ENCODE peak calls at places on chromosomes 12 and 14, in eight cellular contexts. B, L, P, X, M, I, S and V are unnamed samples.

GRCh38 chr12:120235369-120236123 is 30.0 kb downstream of the PXN start:
- DNase-seq in B (peak), L (no peak), P (no peak), X (no peak), M (no peak), I (no peak), S (no peak), V (no peak)

GRCh38 chr14:35331605-35332516 is 39.7 kb downstream of the PSMA6 start:
- DNase-seq in B (peak), L (no peak), P (peak), X (no peak), M (no peak), I (no peak), S (no peak), V (no peak)

GRCh38 chr12:109088818-109089217 is 4.5 kb downstream of the ALKBH2 start:
- DNase-seq in B (no peak), L (no peak), P (peak), X (no peak), M (no peak), I (no peak), S (no peak), V (no peak)

GRCh38 chr14:54702014-54702491 is 135.1 kb downstream of the SAMD4A start:
- DNase-seq in B (no peak), L (no peak), P (no peak), X (no peak), M (no peak), I (no peak), S (no peak), V (no peak)

GRCh38 chr14:73610692-73611091 is 1.6 kb upstream of the ACOT6 start:
- DNase-seq in B (peak), L (no peak), P (peak), X (no peak), M (no peak), I (no peak), S (no peak), V (no peak)

GRCh38 chr14:62189698-62190097 is 427.5 kb downstream of the SNAPC1 start:
- DNase-seq in B (no peak), L (no peak), P (peak), X (no peak), M (no peak), I (no peak), S (no peak), V (no peak)

GRCh38 chr14:101033446-101034165 is 130.1 kb upstream of the RTL1 start:
- DNase-seq in B (no peak), L (no peak), P (no peak), X (no peak), M (no peak), I (no peak), S (no peak), V (no peak)

GRCh38 chr12:120091371-120092090 is 25.0 kb downstream of the RAB35 start:
- DNase-seq in B (no peak), L (no peak), P (no peak), X (no peak), M (peak), I (no peak), S (no peak), V (no peak)

GRCh38 chr12:93453633-93454032 is 11.9 kb upstream of the UBE2N start:
- DNase-seq in B (no peak), L (no peak), P (peak), X (no peak), M (no peak), I (no peak), S (no peak), V (no peak)

GRCh38 chr12:19744760-19745218 is 305.5 kb downstream of the AEBP2 start:
- DNase-seq in B (no peak), L (no peak), P (peak), X (no peak), M (no peak), I (peak), S (no peak), V (no peak)

GRCh38 chr12:80353254-80353653 is 90.8 kb upstream of the PTPRQ start:
- DNase-seq in B (no peak), L (no peak), P (peak), X (no peak), M (no peak), I (no peak), S (no peak), V (no peak)

GRCh38 chr12:111035578-111036301 is 115.4 kb upstream of the MYL2 start:
- DNase-seq in B (peak), L (no peak), P (no peak), X (no peak), M (no peak), I (no peak), S (no peak), V (no peak)

GRCh38 chr12:123389560-123390351 is 5.8 kb downstream of the KMT5A start:
- DNase-seq in B (peak), L (no peak), P (no peak), X (no peak), M (peak), I (no peak), S (no peak), V (no peak)

GRCh38 chr12:107801150-107801549 is 26.6 kb downstream of the ASCL4 start:
- DNase-seq in B (no peak), L (no peak), P (peak), X (no peak), M (no peak), I (no peak), S (no peak), V (no peak)

GRCh38 chr14:54682578-54682977 is 115.7 kb downstream of the SAMD4A start:
- DNase-seq in B (no peak), L (no peak), P (no peak), X (no peak), M (no peak), I (no peak), S (no peak), V (no peak)

GRCh38 chr12:65492997-65493892 is 214.8 kb downstream of the MSRB3 start:
- DNase-seq in B (no peak), L (no peak), P (no peak), X (no peak), M (no peak), I (no peak), S (no peak), V (no peak)

GRCh38 chr12:122917508-122918227 is 21.7 kb upstream of the VPS37B start:
- DNase-seq in B (no peak), L (no peak), P (peak), X (no peak), M (peak), I (no peak), S (no peak), V (no peak)

GRCh38 chr12:9750276-9751203 is 10.2 kb downstream of the CD69 start:
- DNase-seq in B (peak), L (peak), P (peak), X (peak), M (peak), I (peak), S (no peak), V (peak)

GRCh38 chr12:127162902-127163301 is 1104.1 kb upstream of the TMEM132C start:
- DNase-seq in B (no peak), L (peak), P (peak), X (no peak), M (no peak), I (peak), S (no peak), V (no peak)

GRCh38 chr12:69630191-69630590 is 19.5 kb upstream of the LRRC10 start:
- DNase-seq in B (peak), L (no peak), P (no peak), X (no peak), M (no peak), I (no peak), S (no peak), V (no peak)

GRCh38 chr12:118727967-118728366 is 253.4 kb upstream of the SRRM4 start:
- DNase-seq in B (no peak), L (no peak), P (no peak), X (no peak), M (no peak), I (no peak), S (no peak), V (no peak)

GRCh38 chr14:48575772-48576171 is 900.4 kb upstream of the MDGA2 start:
- DNase-seq in B (no peak), L (no peak), P (no peak), X (no peak), M (no peak), I (no peak), S (no peak), V (no peak)

GRCh38 chr12:93166891-93167307 is 210.8 kb upstream of the NUDT4 start:
- DNase-seq in B (no peak), L (no peak), P (no peak), X (no peak), M (no peak), I (no peak), S (no peak), V (no peak)

GRCh38 chr14:103104389-103104653 is 9.8 kb downstream of the EXOC3L4 start:
- DNase-seq in B (no peak), L (no peak), P (no peak), X (no peak), M (no peak), I (no peak), S (no peak), V (no peak)

GRCh38 chr14:52076334-52076733 is 7.5 kb upstream of the NID2 start:
- DNase-seq in B (no peak), L (no peak), P (peak), X (no peak), M (peak), I (no peak), S (no peak), V (no peak)

GRCh38 chr12:57864811-57865751 is 18.6 kb upstream of the CTDSP2 start:
- DNase-seq in B (peak), L (no peak), P (peak), X (no peak), M (peak), I (no peak), S (peak), V (no peak)

GRCh38 chr12:110763578-110763977 is 20.9 kb upstream of the PPP1CC start:
- DNase-seq in B (no peak), L (no peak), P (no peak), X (no peak), M (no peak), I (no peak), S (no peak), V (no peak)

GRCh38 chr14:49861581-49861922 is 9.0 kb upstream of the NEMF start:
- DNase-seq in B (peak), L (peak), P (peak), X (peak), M (peak), I (peak), S (no peak), V (no peak)

GRCh38 chr14:55579724-55580400 is at the start of gene KTN1:
- DNase-seq in B (peak), L (peak), P (peak), X (no peak), M (peak), I (peak), S (peak), V (no peak)

GRCh38 chr14:92704821-92705220 is 43.6 kb downstream of the LGMN start:
- DNase-seq in B (no peak), L (no peak), P (no peak), X (no peak), M (no peak), I (no peak), S (no peak), V (no peak)

GRCh38 chr14:71618047-71618446 is 314.2 kb upstream of the RGS6 start:
- DNase-seq in B (no peak), L (no peak), P (no peak), X (no peak), M (no peak), I (no peak), S (no peak), V (no peak)

GRCh38 chr12:8018666-8019581 is 13.6 kb upstream of the FOXJ2 start:
- DNase-seq in B (peak), L (no peak), P (no peak), X (no peak), M (peak), I (no peak), S (no peak), V (peak)

GRCh38 chr12:114913871-114914801 is 230.2 kb upstream of the TBX3 start:
- DNase-seq in B (no peak), L (no peak), P (peak), X (no peak), M (no peak), I (no peak), S (no peak), V (no peak)